ENCODE peak calls at places on chromosomes 3 and 15, in six cellular contexts. L is neural progenitor cell, M is brain microvascular endothelial cell, S is Caco-2, T is stomach, U is BJ. P is an unnamed sample.

GRCh38 chr3:133413166-133414020 is 13.5 kb downstream of the BFSP2 start:
- DNase-seq in L (peak), M (no peak), S (no peak), T (no peak), U (no peak), P (no peak)

GRCh38 chr15:81016253-81017068 is 15.7 kb downstream of the TLNRD1 start:
- DNase-seq in L (no peak), M (no peak), S (no peak), T (no peak), U (no peak), P (no peak)

GRCh38 chr3:125683067-125683844 is 88.0 kb upstream of the OSBPL11 start:
- DNase-seq in L (no peak), M (no peak), S (no peak), T (no peak), U (no peak), P (no peak)

GRCh38 chr3:63364909-63365308 is 86.8 kb downstream of the SYNPR start:
- DNase-seq in L (peak), M (no peak), S (peak), T (no peak), U (no peak), P (no peak)

GRCh38 chr15:91956026-91956723 is 102.7 kb downstream of the SLCO3A1 start:
- DNase-seq in L (peak), M (no peak), S (no peak), T (no peak), U (peak), P (no peak)

GRCh38 chr3:101842245-101842934 is 6.9 kb upstream of the NFKBIZ start:
- DNase-seq in L (peak), M (no peak), S (no peak), T (no peak), U (no peak), P (no peak)

GRCh38 chr15:78104566-78105500 is 12.5 kb downstream of the SH2D7 start:
- DNase-seq in L (no peak), M (no peak), S (no peak), T (no peak), U (no peak), P (no peak)

GRCh38 chr3:85342915-85343314 is 384.1 kb downstream of the CADM2 start:
- DNase-seq in L (peak), M (peak), S (peak), T (no peak), U (no peak), P (no peak)

GRCh38 chr3:32238027-32238815 is at the start of gene CMTM8:
- DNase-seq in L (peak), M (no peak), S (peak), T (peak), U (no peak), P (no peak)

GRCh38 chr3:150787741-150788370 is 24.9 kb upstream of the SIAH2 start:
- DNase-seq in L (peak), M (peak), S (peak), T (peak), U (no peak), P (peak)

GRCh38 chr3:58272891-58273290 is 33.2 kb upstream of the RPP14 start:
- DNase-seq in L (no peak), M (no peak), S (no peak), T (no peak), U (no peak), P (no peak)

GRCh38 chr3:5692446-5692845 is 504.9 kb downstream of the EDEM1 start:
- DNase-seq in L (peak), M (no peak), S (no peak), T (no peak), U (no peak), P (no peak)

GRCh38 chr3:141096164-141096563 is 45.0 kb downstream of the SPSB4 start:
- DNase-seq in L (no peak), M (no peak), S (no peak), T (no peak), U (no peak), P (no peak)

GRCh38 chr3:123706871-123707270 is 122.0 kb upstream of the HACD2 start:
- DNase-seq in L (no peak), M (no peak), S (no peak), T (no peak), U (no peak), P (no peak)

GRCh38 chr3:32261545-32261944 is 23.1 kb downstream of the CMTM8 start:
- DNase-seq in L (no peak), M (no peak), S (no peak), T (no peak), U (no peak), P (no peak)

GRCh38 chr15:34821907-34822306 is 26.6 kb upstream of the ACTC1 start:
- DNase-seq in L (no peak), M (no peak), S (no peak), T (no peak), U (no peak), P (no peak)

GRCh38 chr3:18382760-18383369 is 42.3 kb downstream of the SATB1 start:
- DNase-seq in L (no peak), M (no peak), S (no peak), T (no peak), U (no peak), P (no peak)

GRCh38 chr15:59892995-59893394 is 111.1 kb upstream of the FOXB1 start:
- DNase-seq in L (peak), M (peak), S (peak), T (no peak), U (no peak), P (no peak)

GRCh38 chr3:177098551-177098950 is 98.7 kb downstream of the TBL1XR1 start:
- DNase-seq in L (no peak), M (no peak), S (no peak), T (no peak), U (no peak), P (no peak)

GRCh38 chr3:177104299-177104992 is 92.8 kb downstream of the TBL1XR1 start:
- DNase-seq in L (no peak), M (no peak), S (no peak), T (no peak), U (no peak), P (no peak)

GRCh38 chr3:177106184-177106583 is 91.1 kb downstream of the TBL1XR1 start:
- DNase-seq in L (no peak), M (no peak), S (no peak), T (no peak), U (no peak), P (no peak)

GRCh38 chr3:177105623-177106022 is 91.7 kb downstream of the TBL1XR1 start:
- DNase-seq in L (no peak), M (no peak), S (no peak), T (no peak), U (no peak), P (no peak)

GRCh38 chr3:177102526-177102925 is 94.8 kb downstream of the TBL1XR1 start:
- DNase-seq in L (no peak), M (peak), S (peak), T (no peak), U (no peak), P (no peak)
- H3K4me3 ChIP-seq in L (no peak), M (no peak), S (no peak), T (no peak), U (no peak), P (no peak)

GRCh38 chr3:42552830-42553229 is 28.9 kb downstream of the SEC22C start:
- DNase-seq in L (no peak), M (no peak), S (no peak), T (no peak), U (no peak), P (no peak)

GRCh38 chr3:42562047-42562907 is 19.5 kb downstream of the SEC22C start:
- DNase-seq in L (no peak), M (no peak), S (no peak), T (no peak), U (no peak), P (no peak)

GRCh38 chr3:42556089-42556632 is 25.6 kb downstream of the SEC22C start:
- DNase-seq in L (no peak), M (no peak), S (no peak), T (no peak), U (no peak), P (no peak)

GRCh38 chr3:42557849-42558248 is 23.9 kb downstream of the SEC22C start:
- DNase-seq in L (no peak), M (no peak), S (peak), T (no peak), U (no peak), P (no peak)
- TF ChIP-seq CTCF in L (peak), M (peak), S (peak), T (no peak), U (no peak), P (no peak)

GRCh38 chr3:185959609-185960517 is 22.0 kb upstream of the TRA2B start:
- DNase-seq in L (no peak), M (peak), S (no peak), T (no peak), U (peak), P (peak)
- H3K4me3 ChIP-seq in L (no peak), M (peak), S (no peak), T (peak), U (no peak), P (peak)

DNA sequence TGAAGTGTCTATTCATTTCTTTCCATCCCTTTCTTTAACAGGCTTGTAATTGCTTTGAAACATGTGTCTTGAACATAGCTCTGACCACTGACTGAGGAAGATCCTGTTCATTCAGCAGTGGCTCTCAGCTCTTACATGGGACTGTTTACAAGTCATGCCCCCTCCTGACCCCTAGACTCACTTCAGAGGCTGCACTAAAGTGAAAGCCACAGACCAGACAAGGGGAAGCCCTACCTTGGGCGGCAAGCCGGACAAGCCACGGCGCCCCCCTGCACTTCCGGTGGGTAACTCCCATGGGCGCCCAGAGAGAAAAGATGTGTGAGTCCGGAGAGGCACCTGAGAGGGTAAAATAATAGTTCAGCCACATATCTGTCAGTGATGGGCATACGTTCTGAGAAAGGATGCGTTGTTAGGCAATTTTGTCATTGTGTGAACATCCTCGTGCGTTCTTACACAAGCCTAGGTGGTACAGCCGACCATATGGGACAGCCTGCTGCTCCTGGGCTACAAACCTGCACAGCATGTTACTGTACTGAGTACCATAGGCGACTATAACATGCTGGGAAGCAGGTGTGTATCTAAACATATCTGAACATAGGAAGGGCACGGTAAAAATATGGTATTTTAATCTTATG is 116.2 kb downstream of the CHSY1 start:
- DNase-seq in L (no peak), M (no peak), S (no peak), T (no peak), U (no peak), P (no peak)
- TF ChIP-seq CTCF in L (no peak), M (no peak), S (no peak), T (no peak), U (no peak), P (no peak)

DNA sequence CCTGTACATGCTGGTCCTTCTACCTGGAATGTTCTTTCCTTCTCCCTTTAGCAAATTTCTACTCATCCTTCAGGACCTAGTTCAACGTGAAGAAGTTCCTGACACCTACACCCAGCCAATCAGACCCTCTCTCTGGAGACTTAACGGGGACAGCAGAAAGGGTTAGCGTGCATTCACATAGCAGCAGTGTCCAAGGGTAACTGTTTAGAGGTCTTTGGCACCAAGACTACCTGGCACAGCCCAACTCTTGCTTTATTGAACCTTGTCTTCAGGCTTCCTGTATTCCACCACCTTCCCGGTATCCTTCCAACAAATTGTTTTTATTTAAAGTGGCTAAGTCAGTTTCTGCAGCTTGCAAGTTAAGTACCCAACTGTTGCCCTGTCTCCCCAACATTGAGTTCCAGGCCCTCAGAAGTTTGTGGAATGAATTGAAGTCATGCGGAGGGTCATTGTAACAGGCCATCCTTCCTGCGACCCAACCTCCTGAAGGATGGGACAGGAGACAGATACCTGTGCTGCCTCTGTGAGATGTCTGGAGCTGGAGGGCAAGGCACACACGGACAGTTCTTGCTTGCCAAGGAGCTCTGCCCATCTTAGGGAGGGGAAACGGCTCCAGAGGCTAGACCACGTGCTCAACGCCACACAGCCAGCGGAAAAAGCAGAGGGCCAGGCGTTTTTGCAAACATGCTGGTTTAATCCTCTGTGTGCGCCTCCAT is 14.4 kb upstream of the WNT7A start:
- DNase-seq in L (peak), M (no peak), S (no peak), T (no peak), U (no peak), P (no peak)
- H3K4me3 ChIP-seq in L (no peak), M (no peak), S (no peak), T (no peak), U (no peak), P (no peak)

GRCh38 chr3:7201784-7202183 is 340.9 kb downstream of the GRM7 start:
- DNase-seq in L (no peak), M (no peak), S (no peak), T (no peak), U (no peak), P (no peak)
- TF ChIP-seq CTCF in L (no peak), M (no peak), S (no peak), T (no peak), U (no peak), P (no peak)